ENCODE peak calls at places on chromosomes 11 and 22, in ten cellular contexts. F, U, O, A, D, L, C, G, S and P are unnamed samples.

GRCh38 chr22:43853328-43853931 is 8.9 kb downstream of the SULT4A1 start:
- DNase-seq in U (no peak), C (no peak), L (no peak), F (no peak), G (no peak), A (no peak), O (no peak), S (no peak), D (no peak), P (no peak)

GRCh38 chr11:128595221-128595620 is 7.9 kb upstream of the ETS1 start:
- DNase-seq in C (no peak), O (no peak), S (no peak), A (no peak), G (no peak), L (no peak), U (peak), F (no peak), D (peak), P (no peak)

GRCh38 chr11:17736921-17737817 is 2.6 kb downstream of the KCNC1 start:
- DNase-seq in D (no peak), U (no peak), F (no peak), S (no peak), C (no peak), A (no peak), O (no peak), G (no peak), L (no peak), P (no peak)

GRCh38 chr11:86623736-86624135 is 48.7 kb downstream of the ME3 start:
- DNase-seq in S (no peak), U (no peak), O (no peak), F (no peak), L (no peak), G (no peak), A (no peak), C (no peak), D (no peak), P (no peak)

GRCh38 chr11:24731554-24731953 is 234.7 kb downstream of the LUZP2 start:
- DNase-seq in C (no peak), F (no peak), S (no peak), D (no peak), G (no peak), O (no peak), L (no peak), A (no peak), U (no peak), P (no peak)

GRCh38 chr22:35766654-35767580 is 49.2 kb downstream of the APOL5 start:
- DNase-seq in C (no peak), O (no peak), F (no peak), U (no peak), L (no peak), D (peak), G (no peak), S (no peak), A (no peak), P (no peak)

GRCh38 chr11:37946155-37946766 is 1348.2 kb upstream of the RAG2 start:
- DNase-seq in G (no peak), U (peak), A (peak), O (peak), S (no peak), F (peak), C (no peak), D (peak), L (no peak), P (peak)

GRCh38 chr11:7457211-7457610 is 28.1 kb upstream of the OLFML1 start:
- DNase-seq in D (no peak), C (no peak), A (no peak), L (no peak), O (no peak), U (peak), G (no peak), S (no peak), F (no peak), P (no peak)

GRCh38 chr11:131724436-131724995 is 354.1 kb downstream of the NTM start:
- DNase-seq in A (no peak), L (no peak), S (no peak), C (no peak), F (no peak), D (no peak), U (no peak), O (no peak), G (no peak), P (no peak)

GRCh38 chr11:16511109-16511806 is 154.9 kb upstream of the SOX6 start:
- DNase-seq in C (no peak), A (no peak), O (peak), G (no peak), F (peak), U (peak), D (peak), S (no peak), L (no peak), P (peak)

GRCh38 chr22:27603111-27603822 is 198.3 kb downstream of the MN1 start:
- DNase-seq in C (no peak), S (no peak), D (no peak), A (no peak), U (no peak), G (no peak), O (no peak), F (no peak), L (no peak), P (no peak)

GRCh38 chr11:125082611-125083311 is 19.7 kb downstream of the SLC37A2 start:
- DNase-seq in D (peak), S (peak), A (no peak), O (no peak), G (no peak), L (no peak), U (peak), F (no peak), C (no peak), P (peak)

GRCh38 chr11:2100361-2101170 is 38.6 kb downstream of the IGF2 start:
- DNase-seq in A (peak), G (no peak), L (peak), S (no peak), D (peak), U (no peak), O (no peak), F (no peak), C (no peak), P (no peak)

GRCh38 chr22:36227396-36227795 is 11.9 kb downstream of the APOL2 start:
- DNase-seq in G (no peak), D (no peak), A (no peak), L (no peak), S (no peak), F (no peak), U (no peak), O (no peak), C (no peak), P (no peak)

GRCh38 chr11:65432686-65433582 is 10.3 kb downstream of the NEAT1 start:
- DNase-seq in O (no peak), F (peak), A (no peak), L (no peak), D (peak), C (no peak), G (no peak), U (no peak), S (no peak), P (no peak)

GRCh38 chr11:1546536-1547466 is 25.3 kb downstream of the DUSP8 start:
- DNase-seq in C (peak), S (peak), F (peak), G (no peak), A (peak), O (no peak), U (no peak), L (no peak), D (peak), P (no peak)

GRCh38 chr11:125679397-125679796 is 1.2 kb downstream of the ACRV1 start:
- DNase-seq in F (peak), O (no peak), D (peak), L (no peak), C (no peak), G (no peak), S (no peak), A (no peak), U (no peak), P (no peak)

GRCh38 chr11:984576-984975 is 51.9 kb downstream of the MUC6 start:
- DNase-seq in S (no peak), L (no peak), O (no peak), F (no peak), U (no peak), A (no peak), G (no peak), D (no peak), C (no peak), P (no peak)

GRCh38 chr22:30212996-30213441 is 33.5 kb downstream of the LIF start:
- DNase-seq in G (no peak), F (no peak), C (no peak), U (no peak), D (peak), S (no peak), O (no peak), A (no peak), L (no peak), P (no peak)

GRCh38 chr22:23850136-23850611 is 7.5 kb upstream of the SLC2A11 start:
- DNase-seq in U (no peak), S (no peak), G (no peak), F (no peak), O (no peak), D (no peak), C (no peak), A (peak), L (peak), P (no peak)

GRCh38 chr11:102268083-102268984 is 49.0 kb upstream of the BIRC3 start:
- DNase-seq in S (peak), L (peak), A (peak), G (peak), F (peak), C (peak), O (no peak), U (no peak), D (peak), P (no peak)

GRCh38 chr11:14029971-14030531 is 67.5 kb downstream of the SPON1 start:
- DNase-seq in F (no peak), D (peak), C (no peak), L (peak), A (peak), G (no peak), U (no peak), S (no peak), O (peak), P (no peak)

GRCh38 chr11:44575288-44575672 is 9.8 kb downstream of the CD82 start:
- DNase-seq in C (no peak), U (peak), O (no peak), L (no peak), D (no peak), F (no peak), G (peak), A (no peak), S (peak), P (no peak)

GRCh38 chr22:49856766-49857618 is 3.3 kb downstream of the ZBED4 start:
- DNase-seq in D (no peak), S (no peak), A (no peak), L (no peak), U (no peak), F (no peak), G (no peak), C (no peak), O (no peak), P (no peak)

GRCh38 chr11:42296910-42297309 is 837.5 kb upstream of the LRRC4C start:
- DNase-seq in G (no peak), C (no peak), F (no peak), D (no peak), L (no peak), A (no peak), O (no peak), U (no peak), S (no peak), P (no peak)

GRCh38 chr11:67268684-67269268 is 2.5 kb downstream of the GRK2 start:
- DNase-seq in S (no peak), F (no peak), A (no peak), O (no peak), G (no peak), D (no peak), L (no peak), U (no peak), C (no peak), P (no peak)